ENCODE peak calls at places on chromosomes 2 and 18, in seven cellular contexts. X is HCT116, U is K562, R is GM12878, O is endothelial cell of umbilical vein, B is H1, S is HepG2. L is an unnamed sample.

GRCh38 chr18:26227051-26227672 is 917 bp downstream of the TAF4B start:
- DNase-seq in X (no peak), U (peak), R (no peak), O (peak), B (no peak), S (no peak), L (no peak)

GRCh38 chr2:134772493-134773169 is 53.8 kb upstream of the TMEM163 start:
- DNase-seq in X (no peak), U (no peak), R (no peak), O (no peak), B (no peak), S (no peak), L (no peak)

GRCh38 chr2:177231270-177231669 is 18.7 kb downstream of the HNRNPA3 start:
- DNase-seq in X (no peak), U (no peak), R (no peak), O (no peak), B (no peak), S (no peak), L (no peak)

GRCh38 chr2:11288431-11288830 is 56.0 kb downstream of the ROCK2 start:
- DNase-seq in X (no peak), U (no peak), R (no peak), O (peak), B (no peak), S (no peak), L (no peak)

GRCh38 chr18:79572848-79573451 is 106.7 kb upstream of the CTDP1 start:
- DNase-seq in X (no peak), U (no peak), R (no peak), O (no peak), B (no peak), S (no peak), L (no peak)

GRCh38 chr2:211454684-211455083 is 898.3 kb downstream of the CPS1 start:
- DNase-seq in X (no peak), U (no peak), R (no peak), O (no peak), B (no peak), S (no peak), L (no peak)

GRCh38 chr2:181742908-181743722 is 62.8 kb upstream of the NEUROD1 start:
- DNase-seq in X (peak), U (peak), R (peak), O (peak), B (no peak), S (peak), L (no peak)

GRCh38 chr2:108449410-108450200 is 599 bp downstream of the GCC2 start:
- DNase-seq in X (peak), U (peak), R (no peak), O (peak), B (no peak), S (peak), L (no peak)

GRCh38 chr18:41881285-41881684 is 73.7 kb upstream of the PIK3C3 start:
- DNase-seq in X (no peak), U (no peak), R (no peak), O (no peak), B (no peak), S (no peak), L (no peak)

GRCh38 chr18:11851156-11852047 is at the start of gene CHMP1B:
- DNase-seq in X (peak), U (peak), R (peak), O (peak), B (peak), S (peak), L (peak)

DNA sequence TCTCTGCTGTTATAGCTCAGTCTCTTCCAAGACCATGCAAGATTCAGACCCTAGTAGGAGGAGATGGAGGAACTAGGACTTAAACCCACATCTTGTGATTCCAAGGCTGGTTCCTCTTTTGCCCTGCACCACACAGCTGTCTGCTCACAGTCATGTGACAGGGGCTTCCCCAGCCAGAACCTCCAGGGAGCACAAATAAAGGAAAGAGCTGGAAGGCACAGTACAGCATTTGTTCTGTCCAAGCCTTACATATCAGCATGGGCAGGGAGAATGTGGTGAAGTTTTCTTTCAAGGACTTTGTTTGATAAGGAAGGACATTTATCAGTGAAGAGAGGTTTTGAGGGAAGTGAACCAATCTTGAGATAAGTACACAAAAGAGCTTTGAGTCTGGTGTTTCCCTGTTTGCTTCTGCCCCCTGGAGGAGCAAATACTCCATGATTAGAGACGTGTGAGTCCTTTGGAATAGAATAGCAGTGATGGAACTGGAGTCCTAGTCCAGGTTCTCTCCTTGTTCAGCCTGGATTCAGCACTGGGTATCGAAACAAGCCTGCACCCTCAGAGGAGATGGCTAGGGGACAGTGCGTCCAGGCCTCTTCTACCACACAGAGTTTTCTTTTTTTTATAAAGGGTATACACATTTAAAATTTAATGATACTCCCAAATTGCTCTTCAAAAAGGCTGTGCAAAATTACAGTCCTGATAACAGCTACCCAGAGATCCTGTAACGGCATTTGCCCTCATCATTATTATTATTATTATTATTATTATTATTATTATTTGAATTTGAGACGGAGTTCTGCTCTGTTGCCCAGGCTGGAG is 24.6 kb upstream of the CASP10 start:
- DNase-seq in X (peak), U (peak), R (peak), O (peak), B (no peak), S (peak), L (peak)
- H3K9ac ChIP-seq in X (peak), U (peak), R (no peak), O (no peak), B (no peak), S (no peak), L (no peak)

DNA sequence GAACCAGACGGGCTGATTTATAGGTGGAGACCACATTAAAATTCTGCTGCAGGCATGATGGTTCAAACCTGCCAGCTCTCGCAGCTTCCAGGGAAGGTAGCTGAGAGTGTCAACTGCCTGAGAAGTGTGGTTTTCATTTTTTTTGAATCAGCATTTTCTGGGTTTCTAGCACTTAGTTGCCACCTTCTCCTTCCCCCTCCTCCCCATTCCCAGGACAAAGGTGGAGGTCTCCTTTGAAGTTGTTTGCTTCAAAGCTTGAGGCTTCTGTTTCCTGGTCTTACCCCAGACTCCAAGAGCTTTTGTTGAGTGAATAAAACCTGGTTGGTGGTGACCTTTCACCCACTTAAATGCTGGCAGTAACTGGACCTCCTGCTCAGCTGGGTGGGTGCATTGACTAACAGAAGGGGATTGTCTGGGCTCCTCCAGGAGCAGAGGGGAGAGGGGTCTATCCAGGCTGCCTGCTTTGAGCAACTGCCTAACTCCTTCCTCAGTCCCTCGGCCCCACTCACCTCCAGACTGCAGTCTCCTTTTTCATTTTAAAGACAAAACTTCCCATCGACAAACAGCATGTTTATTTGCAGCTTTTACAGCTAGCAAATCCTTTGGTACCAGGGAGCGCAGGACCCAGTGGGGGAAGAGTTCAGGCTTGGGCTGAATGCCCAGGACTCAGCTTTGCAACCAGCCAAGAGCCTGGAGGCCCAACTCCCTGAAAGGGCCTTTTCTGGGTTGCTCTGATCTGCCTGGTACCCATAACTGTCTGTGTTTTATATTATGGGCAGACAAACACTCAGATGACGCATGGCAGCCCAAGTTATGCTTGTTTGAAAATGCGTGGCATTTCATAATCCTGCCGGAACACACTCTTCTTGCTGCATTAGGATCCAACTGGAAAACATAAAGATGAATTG is 3.6 kb downstream of the RHOB start:
- DNase-seq in X (no peak), U (no peak), R (no peak), O (peak), B (peak), S (peak), L (peak)
- TF ChIP-seq POLR2AphosphoS5 in X (peak), U (no peak), R (no peak), O (peak), B (peak), S (peak), L (peak)

GRCh38 chr2:17661460-17661859 is 92.2 kb downstream of the SMC6 start:
- DNase-seq in X (no peak), U (no peak), R (no peak), O (no peak), B (no peak), S (no peak), L (no peak)
- TF ChIP-seq EZH2 in X (no peak), U (no peak), R (no peak), O (no peak), B (no peak), S (no peak), L (no peak)

GRCh38 chr2:137924019-137924418 is 40.3 kb upstream of the HNMT start:
- DNase-seq in X (no peak), U (no peak), R (no peak), O (peak), B (no peak), S (no peak), L (no peak)

GRCh38 chr2:137925599-137925998 is 38.7 kb upstream of the HNMT start:
- DNase-seq in X (no peak), U (no peak), R (no peak), O (no peak), B (no peak), S (no peak), L (no peak)

GRCh38 chr2:137927846-137928245 is 36.4 kb upstream of the HNMT start:
- DNase-seq in X (no peak), U (no peak), R (no peak), O (no peak), B (no peak), S (no peak), L (no peak)

GRCh38 chr2:137929504-137929886 is 34.8 kb upstream of the HNMT start:
- DNase-seq in X (no peak), U (no peak), R (no peak), O (no peak), B (no peak), S (no peak), L (no peak)

DNA sequence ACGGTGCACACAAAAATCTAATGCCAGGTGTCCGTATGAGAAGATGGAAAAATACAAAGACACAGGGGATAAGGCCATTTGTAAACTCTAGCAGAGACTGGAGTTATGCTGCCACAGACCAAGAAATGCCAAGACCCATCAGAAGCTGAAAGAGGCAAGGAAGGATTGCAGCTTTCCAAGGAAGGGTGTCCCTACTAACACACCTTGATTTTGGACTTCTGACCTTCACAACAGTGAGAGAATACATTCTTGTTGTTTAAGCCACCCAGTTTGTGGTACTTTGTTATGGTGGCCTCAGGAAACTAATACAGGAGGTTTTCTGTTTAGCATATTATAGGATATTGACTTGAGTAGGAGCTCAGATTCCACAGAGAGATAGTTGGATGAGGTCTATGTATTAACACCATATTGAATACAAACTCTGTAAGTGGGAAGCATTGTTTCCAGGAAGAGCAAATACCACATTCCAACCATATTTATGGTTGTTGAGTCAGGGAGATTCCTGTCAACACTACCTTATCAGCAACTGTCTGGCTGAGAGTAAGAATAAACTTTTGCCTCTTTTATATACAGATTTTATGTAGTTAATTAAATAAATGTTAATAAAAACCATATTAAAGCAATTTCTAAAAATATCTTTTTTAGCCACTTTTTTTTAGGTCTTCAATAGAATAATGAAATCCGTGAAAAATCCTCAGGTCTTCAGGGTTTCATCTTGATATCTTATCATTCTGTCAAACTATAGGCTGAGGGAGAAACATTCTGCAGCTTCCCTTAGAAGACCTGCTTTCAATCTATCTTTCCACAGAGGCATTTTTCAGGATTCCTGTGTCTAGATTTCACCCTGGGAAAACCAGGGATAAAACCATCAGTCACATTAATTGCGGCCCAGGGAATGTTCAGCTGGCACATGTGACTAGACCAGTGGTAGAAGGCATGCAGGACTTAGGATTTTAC is 35.4 kb upstream of the HNMT start:
- DNase-seq in X (no peak), U (no peak), R (no peak), O (peak), B (no peak), S (peak), L (no peak)
- H3K9ac ChIP-seq in X (no peak), U (no peak), R (no peak), O (no peak), B (no peak), S (peak), L (no peak)

GRCh38 chr2:98909381-98910211 is 26.4 kb downstream of the CRACDL start:
- DNase-seq in X (no peak), U (no peak), R (no peak), O (peak), B (peak), S (peak), L (no peak)
- TF ChIP-seq POLR2AphosphoS5 in X (no peak), U (no peak), R (no peak), O (peak), B (no peak), S (no peak), L (no peak)

DNA sequence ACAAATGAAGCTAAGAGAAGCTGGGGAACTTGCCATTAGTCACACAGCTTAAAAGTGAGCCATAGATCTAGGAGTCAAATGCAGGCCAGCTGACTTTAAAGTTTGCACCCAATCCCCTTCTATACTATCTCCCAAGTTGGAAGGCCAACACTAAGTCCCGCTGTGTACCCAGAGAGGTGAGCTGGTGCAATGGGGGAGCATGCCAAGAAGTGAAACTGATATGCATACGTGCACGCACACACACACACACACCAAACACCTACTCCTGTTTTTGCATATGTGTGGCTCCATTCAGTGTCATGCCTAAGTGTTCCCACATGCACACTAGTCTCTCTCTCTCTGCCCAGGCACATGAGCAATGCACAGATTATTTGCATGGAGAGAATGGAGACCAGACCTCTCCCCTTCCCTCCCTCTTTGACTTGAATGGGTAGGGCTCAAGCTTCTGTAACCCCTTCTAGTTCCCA is 5.4 kb downstream of the WNT10A start:
- DNase-seq in X (no peak), U (no peak), R (peak), O (no peak), B (no peak), S (no peak), L (no peak)
- TF ChIP-seq EZH2 in X (no peak), U (no peak), R (no peak), O (no peak), B (no peak), S (no peak), L (no peak)

DNA sequence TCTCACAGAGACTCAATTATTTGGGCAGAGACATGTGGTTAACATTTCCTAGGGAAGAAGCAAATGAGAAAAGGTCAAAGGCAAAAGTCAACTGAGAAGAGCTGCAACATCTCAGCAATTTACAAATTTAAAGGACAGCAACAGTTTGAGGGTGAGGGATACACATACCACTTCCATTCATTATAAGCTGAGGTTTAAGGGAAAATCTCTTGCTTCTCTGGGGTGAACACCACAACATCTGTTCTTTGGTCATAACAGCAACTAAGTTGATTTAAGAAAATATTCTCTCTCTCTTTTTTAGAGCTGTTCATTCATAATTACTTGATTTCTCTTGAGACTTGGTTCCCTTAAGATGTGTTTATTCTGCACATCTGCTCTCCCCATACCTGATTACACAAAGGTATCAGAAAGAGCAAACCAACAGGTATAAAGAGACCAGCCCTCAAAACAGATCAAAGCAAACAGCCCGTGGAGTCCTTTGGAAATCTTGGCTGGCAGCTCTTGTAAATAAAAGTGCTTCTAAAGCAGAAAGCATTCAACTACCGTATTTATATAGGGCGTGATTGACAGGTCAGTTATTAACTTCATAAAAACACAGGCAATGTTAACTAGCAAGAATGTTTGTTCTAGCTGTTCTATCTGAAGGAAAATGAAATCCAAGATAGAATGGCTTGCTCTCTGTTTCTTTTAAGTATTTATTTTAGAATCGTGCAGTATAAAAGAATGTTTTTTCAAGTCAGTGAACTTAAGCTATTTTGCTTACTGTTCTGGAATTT is 132.8 kb downstream of the THADA start:
- DNase-seq in X (no peak), U (no peak), R (no peak), O (peak), B (no peak), S (peak), L (no peak)
- H3K9ac ChIP-seq in X (no peak), U (no peak), R (no peak), O (no peak), B (no peak), S (peak), L (no peak)